ENCODE peak calls at places on chromosomes 11 and 22, in seven cellular contexts. One of them, this sample, is unnamed.

GRCh38 chr22:46653596-46653995 is 33.4 kb downstream of the GRAMD4 start:
- DNase-seq in fibroblast of pulmonary artery: no peak
- DNase-seq in Caco-2: no peak
- DNase-seq in HFF-Myc: no peak
- DNase-seq in astrocyte of the spinal cord: no peak
- DNase-seq in WERI-Rb-1: no peak
- DNase-seq in lower leg skin: no peak
- DNase-seq in this sample: no peak

GRCh38 chr11:123904932-123905331 is 3.0 kb downstream of the OR8D4 start:
- DNase-seq in WERI-Rb-1: no peak
- DNase-seq in HFF-Myc: no peak
- DNase-seq in Caco-2: no peak
- DNase-seq in lower leg skin: no peak
- DNase-seq in astrocyte of the spinal cord: no peak
- DNase-seq in fibroblast of pulmonary artery: no peak
- DNase-seq in this sample: no peak

GRCh38 chr11:31974737-31975136 is 116.1 kb upstream of the RCN1 start:
- DNase-seq in lower leg skin: no peak
- DNase-seq in astrocyte of the spinal cord: peak; percentile 69
- DNase-seq in Caco-2: no peak
- DNase-seq in fibroblast of pulmonary artery: peak; percentile 12
- DNase-seq in HFF-Myc: no peak
- DNase-seq in WERI-Rb-1: no peak
- DNase-seq in this sample: peak; percentile 33

GRCh38 chr11:68388595-68389198 is 71.9 kb upstream of the PPP6R3 start:
- DNase-seq in Caco-2: no peak
- DNase-seq in lower leg skin: no peak
- DNase-seq in HFF-Myc: no peak
- DNase-seq in fibroblast of pulmonary artery: no peak
- DNase-seq in astrocyte of the spinal cord: no peak
- DNase-seq in WERI-Rb-1: no peak
- DNase-seq in this sample: no peak

GRCh38 chr11:877565-877964 is 33.0 kb downstream of the CHID1 start:
- DNase-seq in WERI-Rb-1: peak; percentile 55
- DNase-seq in astrocyte of the spinal cord: no peak
- DNase-seq in Caco-2: no peak
- DNase-seq in fibroblast of pulmonary artery: no peak
- DNase-seq in lower leg skin: no peak
- DNase-seq in HFF-Myc: no peak
- DNase-seq in this sample: no peak

GRCh38 chr11:7892751-7893356 is 38.2 kb downstream of the OR10A6 start:
- DNase-seq in HFF-Myc: peak; percentile 57
- DNase-seq in Caco-2: no peak
- DNase-seq in WERI-Rb-1: no peak
- DNase-seq in astrocyte of the spinal cord: peak; percentile 69
- DNase-seq in fibroblast of pulmonary artery: peak; percentile 78
- DNase-seq in lower leg skin: no peak
- DNase-seq in this sample: peak; percentile 43

GRCh38 chr11:115345840-115346239 is 158.4 kb downstream of the CADM1 start:
- DNase-seq in astrocyte of the spinal cord: no peak
- DNase-seq in WERI-Rb-1: no peak
- DNase-seq in Caco-2: no peak
- DNase-seq in lower leg skin: no peak
- DNase-seq in fibroblast of pulmonary artery: no peak
- DNase-seq in HFF-Myc: no peak
- DNase-seq in this sample: no peak

GRCh38 chr11:36425593-36426206 is 84.4 kb downstream of the TRAF6 start:
- DNase-seq in astrocyte of the spinal cord: peak; percentile 81
- DNase-seq in WERI-Rb-1: no peak
- DNase-seq in fibroblast of pulmonary artery: peak; percentile 44
- DNase-seq in lower leg skin: no peak
- DNase-seq in HFF-Myc: no peak
- DNase-seq in Caco-2: no peak
- DNase-seq in this sample: no peak

GRCh38 chr22:22600862-22601261 is 41.8 kb upstream of the PRAME start:
- DNase-seq in Caco-2: no peak
- DNase-seq in WERI-Rb-1: no peak
- DNase-seq in astrocyte of the spinal cord: no peak
- DNase-seq in fibroblast of pulmonary artery: no peak
- DNase-seq in lower leg skin: no peak
- DNase-seq in HFF-Myc: no peak
- DNase-seq in this sample: no peak

GRCh38 chr11:19200410-19201201 is 1.2 kb downstream of the CSRP3 start:
- DNase-seq in astrocyte of the spinal cord: peak; percentile 80
- DNase-seq in Caco-2: no peak
- DNase-seq in WERI-Rb-1: no peak
- DNase-seq in fibroblast of pulmonary artery: peak; percentile 75
- DNase-seq in lower leg skin: no peak
- DNase-seq in HFF-Myc: peak; percentile 20
- DNase-seq in this sample: peak; percentile 85

GRCh38 chr11:107009190-107009589 is 9.1 kb downstream of the GUCY1A2 start:
- DNase-seq in astrocyte of the spinal cord: no peak
- DNase-seq in HFF-Myc: no peak
- DNase-seq in Caco-2: no peak
- DNase-seq in lower leg skin: no peak
- DNase-seq in WERI-Rb-1: no peak
- DNase-seq in fibroblast of pulmonary artery: no peak
- DNase-seq in this sample: no peak

GRCh38 chr11:86246293-86246675 is 1.7 kb downstream of the EED start:
- DNase-seq in WERI-Rb-1: no peak
- DNase-seq in lower leg skin: no peak
- DNase-seq in astrocyte of the spinal cord: no peak
- DNase-seq in Caco-2: no peak
- DNase-seq in HFF-Myc: no peak
- DNase-seq in fibroblast of pulmonary artery: no peak
- DNase-seq in this sample: no peak

GRCh38 chr11:35932641-35933571 is 11.0 kb upstream of the LDLRAD3 start:
- DNase-seq in WERI-Rb-1: no peak
- DNase-seq in astrocyte of the spinal cord: no peak
- DNase-seq in Caco-2: no peak
- DNase-seq in HFF-Myc: no peak
- DNase-seq in fibroblast of pulmonary artery: peak; percentile 35
- DNase-seq in lower leg skin: no peak
- DNase-seq in this sample: no peak

GRCh38 chr22:38452373-38453064 is 2.5 kb downstream of the KCNJ4 start:
- DNase-seq in HFF-Myc: no peak
- DNase-seq in Caco-2: no peak
- DNase-seq in astrocyte of the spinal cord: no peak
- DNase-seq in lower leg skin: no peak
- DNase-seq in fibroblast of pulmonary artery: peak; percentile 50
- DNase-seq in WERI-Rb-1: peak; percentile 46
- DNase-seq in this sample: no peak

GRCh38 chr22:22720724-22721261 is 76.4 kb downstream of the GGTLC2 start:
- DNase-seq in fibroblast of pulmonary artery: peak; percentile 42
- DNase-seq in WERI-Rb-1: no peak
- DNase-seq in astrocyte of the spinal cord: no peak
- DNase-seq in Caco-2: no peak
- DNase-seq in lower leg skin: no peak
- DNase-seq in HFF-Myc: no peak
- DNase-seq in this sample: no peak

GRCh38 chr11:10382518-10382917 is 72.5 kb upstream of the AMPD3 start:
- DNase-seq in lower leg skin: no peak
- DNase-seq in Caco-2: no peak
- DNase-seq in HFF-Myc: no peak
- DNase-seq in WERI-Rb-1: no peak
- DNase-seq in astrocyte of the spinal cord: no peak
- DNase-seq in fibroblast of pulmonary artery: no peak
- DNase-seq in this sample: no peak

GRCh38 chr11:76696756-76697155 is 26.2 kb upstream of the LRRC32 start:
- DNase-seq in Caco-2: no peak
- DNase-seq in HFF-Myc: no peak
- DNase-seq in WERI-Rb-1: no peak
- DNase-seq in fibroblast of pulmonary artery: no peak
- DNase-seq in astrocyte of the spinal cord: no peak
- DNase-seq in lower leg skin: no peak
- DNase-seq in this sample: no peak

GRCh38 chr11:65764434-65764833 is 16.3 kb downstream of the AP5B1 start:
- DNase-seq in WERI-Rb-1: no peak
- DNase-seq in fibroblast of pulmonary artery: no peak
- DNase-seq in HFF-Myc: no peak
- DNase-seq in astrocyte of the spinal cord: no peak
- DNase-seq in Caco-2: no peak
- DNase-seq in lower leg skin: no peak
- DNase-seq in this sample: no peak

GRCh38 chr11:68328374-68329091 is 16.1 kb downstream of the LRP5 start:
- DNase-seq in Caco-2: no peak
- DNase-seq in astrocyte of the spinal cord: peak; percentile 18
- DNase-seq in lower leg skin: no peak
- DNase-seq in HFF-Myc: no peak
- DNase-seq in WERI-Rb-1: no peak
- DNase-seq in fibroblast of pulmonary artery: peak; percentile 53
- DNase-seq in this sample: no peak

GRCh38 chr11:66429983-66430602 is 8.6 kb downstream of the MRPL11 start:
- DNase-seq in fibroblast of pulmonary artery: peak; percentile 81
- DNase-seq in lower leg skin: peak; percentile 92
- DNase-seq in WERI-Rb-1: peak; percentile 77
- DNase-seq in astrocyte of the spinal cord: peak; percentile 62
- DNase-seq in Caco-2: peak; percentile 78
- DNase-seq in HFF-Myc: peak; percentile 38
- DNase-seq in this sample: peak; percentile 49

GRCh38 chr11:8735094-8735493 is 52.5 kb downstream of the RPL27A start:
- DNase-seq in Caco-2: no peak
- DNase-seq in lower leg skin: no peak
- DNase-seq in astrocyte of the spinal cord: no peak
- DNase-seq in HFF-Myc: no peak
- DNase-seq in WERI-Rb-1: no peak
- DNase-seq in fibroblast of pulmonary artery: no peak
- DNase-seq in this sample: no peak

GRCh38 chr11:125940145-125940544 is 5.7 kb upstream of the VSIG10L2 start:
- DNase-seq in Caco-2: no peak
- DNase-seq in WERI-Rb-1: no peak
- DNase-seq in lower leg skin: peak; percentile 58
- DNase-seq in astrocyte of the spinal cord: no peak
- DNase-seq in fibroblast of pulmonary artery: no peak
- DNase-seq in HFF-Myc: no peak
- DNase-seq in this sample: no peak
- TF ChIP-seq CTCF in Caco-2: no peak
- TF ChIP-seq CTCF in WERI-Rb-1: no peak
- TF ChIP-seq CTCF in lower leg skin: no peak
- TF ChIP-seq CTCF in astrocyte of the spinal cord: no peak
- TF ChIP-seq CTCF in fibroblast of pulmonary artery: no peak
- TF ChIP-seq CTCF in HFF-Myc: no peak
- TF ChIP-seq CTCF in this sample: no peak

GRCh38 chr11:2402106-2402505 is 1.6 kb downstream of the TSSC4 start:
- DNase-seq in lower leg skin: no peak
- DNase-seq in Caco-2: no peak
- DNase-seq in fibroblast of pulmonary artery: no peak
- DNase-seq in astrocyte of the spinal cord: no peak
- DNase-seq in WERI-Rb-1: no peak
- DNase-seq in HFF-Myc: no peak
- DNase-seq in this sample: no peak
- H3K4me3 ChIP-seq in lower leg skin: no peak overlapping the region
- H3K4me3 ChIP-seq in Caco-2: no peak overlapping the region
- H3K4me3 ChIP-seq in fibroblast of pulmonary artery: peak overlapping the region; percentile 85
- H3K4me3 ChIP-seq in astrocyte of the spinal cord: peak overlapping the region; percentile 90
- H3K4me3 ChIP-seq in WERI-Rb-1: no peak overlapping the region
- H3K4me3 ChIP-seq in HFF-Myc: peak overlapping the region; percentile 99
- H3K4me3 ChIP-seq in this sample: peak overlapping the region; percentile 76

GRCh38 chr11:118067006-118067405 is 9.9 kb upstream of the TMPRSS4 start:
- DNase-seq in HFF-Myc: no peak
- DNase-seq in WERI-Rb-1: no peak
- DNase-seq in lower leg skin: no peak
- DNase-seq in fibroblast of pulmonary artery: no peak
- DNase-seq in astrocyte of the spinal cord: no peak
- DNase-seq in Caco-2: no peak
- DNase-seq in this sample: no peak

GRCh38 chr11:118068206-118068944 is 8.5 kb upstream of the TMPRSS4 start:
- DNase-seq in astrocyte of the spinal cord: no peak
- DNase-seq in Caco-2: no peak
- DNase-seq in WERI-Rb-1: peak; percentile 42
- DNase-seq in lower leg skin: no peak
- DNase-seq in HFF-Myc: no peak
- DNase-seq in fibroblast of pulmonary artery: no peak
- DNase-seq in this sample: no peak

GRCh38 chr11:118065375-118065774 is 11.5 kb upstream of the TMPRSS4 start:
- DNase-seq in astrocyte of the spinal cord: no peak
- DNase-seq in fibroblast of pulmonary artery: no peak
- DNase-seq in Caco-2: no peak
- DNase-seq in HFF-Myc: no peak
- DNase-seq in WERI-Rb-1: no peak
- DNase-seq in lower leg skin: peak; percentile 25
- DNase-seq in this sample: no peak

GRCh38 chr11:118071416-118072030 is 5.4 kb upstream of the TMPRSS4 start:
- DNase-seq in WERI-Rb-1: no peak
- DNase-seq in Caco-2: no peak
- DNase-seq in astrocyte of the spinal cord: no peak
- DNase-seq in lower leg skin: no peak
- DNase-seq in HFF-Myc: no peak
- DNase-seq in fibroblast of pulmonary artery: no peak
- DNase-seq in this sample: no peak

GRCh38 chr11:118068945-118069612 is 7.8 kb upstream of the TMPRSS4 start:
- DNase-seq in astrocyte of the spinal cord: no peak
- DNase-seq in WERI-Rb-1: no peak
- DNase-seq in fibroblast of pulmonary artery: no peak
- DNase-seq in Caco-2: no peak
- DNase-seq in HFF-Myc: no peak
- DNase-seq in lower leg skin: no peak
- DNase-seq in this sample: no peak
- TF ChIP-seq CTCF in astrocyte of the spinal cord: no peak
- TF ChIP-seq CTCF in WERI-Rb-1: no peak
- TF ChIP-seq CTCF in fibroblast of pulmonary artery: no peak
- TF ChIP-seq CTCF in Caco-2: no peak
- TF ChIP-seq CTCF in HFF-Myc: no peak
- TF ChIP-seq CTCF in lower leg skin: no peak
- TF ChIP-seq CTCF in this sample: no peak

GRCh38 chr11:122157540-122158173 is 41.6 kb upstream of the BLID start:
- DNase-seq in Caco-2: no peak
- DNase-seq in HFF-Myc: no peak
- DNase-seq in lower leg skin: no peak
- DNase-seq in fibroblast of pulmonary artery: no peak
- DNase-seq in WERI-Rb-1: no peak
- DNase-seq in astrocyte of the spinal cord: no peak
- DNase-seq in this sample: no peak

GRCh38 chr11:122159861-122160260 is 43.8 kb upstream of the BLID start:
- DNase-seq in lower leg skin: no peak
- DNase-seq in WERI-Rb-1: no peak
- DNase-seq in fibroblast of pulmonary artery: no peak
- DNase-seq in HFF-Myc: no peak
- DNase-seq in astrocyte of the spinal cord: no peak
- DNase-seq in Caco-2: no peak
- DNase-seq in this sample: no peak

GRCh38 chr11:122161191-122161590 is 45.2 kb upstream of the BLID start:
- DNase-seq in WERI-Rb-1: no peak
- DNase-seq in fibroblast of pulmonary artery: no peak
- DNase-seq in astrocyte of the spinal cord: no peak
- DNase-seq in HFF-Myc: no peak
- DNase-seq in Caco-2: no peak
- DNase-seq in lower leg skin: no peak
- DNase-seq in this sample: no peak

GRCh38 chr11:122162095-122162494 is 46.1 kb upstream of the BLID start:
- DNase-seq in WERI-Rb-1: no peak
- DNase-seq in astrocyte of the spinal cord: no peak
- DNase-seq in HFF-Myc: no peak
- DNase-seq in Caco-2: no peak
- DNase-seq in fibroblast of pulmonary artery: peak; percentile 88
- DNase-seq in lower leg skin: no peak
- DNase-seq in this sample: no peak

GRCh38 chr11:122159173-122159701 is 43.2 kb upstream of the BLID start:
- DNase-seq in astrocyte of the spinal cord: peak; percentile 83
- DNase-seq in WERI-Rb-1: no peak
- DNase-seq in HFF-Myc: no peak
- DNase-seq in lower leg skin: no peak
- DNase-seq in Caco-2: no peak
- DNase-seq in fibroblast of pulmonary artery: peak; percentile 81
- DNase-seq in this sample: peak; percentile 74
- H3K4me3 ChIP-seq in astrocyte of the spinal cord: no peak overlapping the region
- H3K4me3 ChIP-seq in WERI-Rb-1: no peak overlapping the region
- H3K4me3 ChIP-seq in HFF-Myc: peak overlapping the region; percentile 19
- H3K4me3 ChIP-seq in lower leg skin: no peak overlapping the region
- H3K4me3 ChIP-seq in Caco-2: no peak overlapping the region
- H3K4me3 ChIP-seq in fibroblast of pulmonary artery: peak overlapping the region; percentile 56
- H3K4me3 ChIP-seq in this sample: peak overlapping the region; percentile 22

This sample was measured in astrocyte of the cerebellum.